ENCODE peak calls at places on chromosomes 7 and 10, in five cellular contexts. N is suprapubic skin, F is adrenal gland, T is A549, B is GM12892. S is an unnamed sample.

GRCh38 chr10:36188461-36188860 is 546.4 kb upstream of the FZD8 start:
- DNase-seq in N (no peak), F (no peak), T (no peak), B (no peak), S (no peak)

GRCh38 chr10:106424076-106424475 is 740.4 kb downstream of the SORCS1 start:
- DNase-seq in N (no peak), F (no peak), T (no peak), B (no peak), S (no peak)

GRCh38 chr10:87991946-87992345 is 128.5 kb downstream of the PTEN start:
- DNase-seq in N (no peak), F (no peak), T (no peak), B (no peak), S (no peak)

GRCh38 chr7:45680776-45681175 is 106.6 kb downstream of the ADCY1 start:
- DNase-seq in N (no peak), F (no peak), T (no peak), B (no peak), S (no peak)

GRCh38 chr10:50322075-50322474 is 70.8 kb upstream of the ASAH2 start:
- DNase-seq in N (no peak), F (no peak), T (no peak), B (no peak), S (peak; percentile 69)

GRCh38 chr7:7562736-7563135 is 3.9 kb upstream of the MIOS start:
- DNase-seq in N (no peak), F (no peak), T (no peak), B (no peak), S (no peak)

GRCh38 chr10:129339841-129340240 is 127.2 kb upstream of the MGMT start:
- DNase-seq in N (no peak), F (no peak), T (no peak), B (no peak), S (no peak)

GRCh38 chr7:15199482-15199881 is 296.9 kb upstream of the DGKB start:
- DNase-seq in N (no peak), F (no peak), T (no peak), B (no peak), S (no peak)

GRCh38 chr7:16592395-16592794 is 53.2 kb downstream of the ANKMY2 start:
- DNase-seq in N (no peak), F (no peak), T (no peak), B (no peak), S (no peak)

GRCh38 chr10:1090696-1091095 is 34.5 kb downstream of the WDR37 start:
- DNase-seq in N (no peak), F (no peak), T (no peak), B (no peak), S (no peak)

GRCh38 chr7:136953386-136953785 is 84.9 kb downstream of the CHRM2 start:
- DNase-seq in N (no peak), F (no peak), T (no peak), B (no peak), S (no peak)
- TF ChIP-seq POLR2A in N (no peak), F (no peak), T (no peak), B (no peak), S (no peak)

DNA sequence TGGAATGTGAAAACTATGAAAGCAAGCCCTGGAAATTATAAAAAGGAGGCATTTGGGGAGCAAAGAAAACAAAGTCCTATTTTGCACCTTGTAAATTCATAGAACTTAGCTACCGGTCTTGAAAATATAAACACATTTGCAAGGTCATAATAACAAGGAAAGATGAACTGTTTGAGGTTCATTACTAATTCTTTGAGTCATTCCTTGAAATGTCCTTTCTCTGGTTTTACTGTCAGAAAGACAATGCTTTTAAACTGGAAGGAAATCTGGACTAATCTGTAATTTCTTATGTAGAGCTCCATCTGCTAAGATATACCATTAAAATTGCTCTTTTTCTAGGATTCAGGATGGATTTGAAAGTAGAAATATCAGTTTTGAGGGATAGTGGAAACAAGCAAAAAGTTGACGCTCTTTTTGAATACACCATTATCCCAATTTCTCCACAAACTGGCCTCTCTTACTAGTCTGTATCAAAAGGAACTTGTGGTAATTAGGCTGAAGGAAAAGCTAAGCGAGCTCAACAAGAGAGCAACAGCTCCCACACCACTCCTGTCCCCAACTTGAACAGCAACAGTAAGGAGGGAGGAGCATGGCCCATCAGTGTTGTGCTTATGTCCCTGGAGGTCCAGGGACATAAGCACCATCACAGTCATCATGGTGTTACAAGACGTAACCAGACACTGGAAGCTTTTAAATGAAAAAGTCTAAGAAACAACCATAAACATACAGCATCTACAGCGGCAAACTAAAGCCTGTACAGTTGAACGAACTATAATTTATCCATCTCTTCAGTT is 1.2 kb downstream of the ERLIN1 start:
- DNase-seq in N (no peak), F (no peak), T (peak; percentile 25), B (no peak), S (peak; percentile 78)
- TF ChIP-seq POLR2A in N (no peak), F (no peak), T (no peak), B (no peak), S (no peak)

GRCh38 chr7:38858281-38858884 is 50.6 kb downstream of the VPS41 start:
- DNase-seq in N (no peak), F (no peak), T (no peak), B (no peak), S (no peak)

GRCh38 chr7:38862666-38863065 is 46.3 kb downstream of the VPS41 start:
- DNase-seq in N (no peak), F (no peak), T (no peak), B (no peak), S (no peak)

GRCh38 chr7:38863609-38864291 is 45.2 kb downstream of the VPS41 start:
- DNase-seq in N (no peak), F (no peak), T (no peak), B (no peak), S (no peak)
- TF ChIP-seq POLR2A in N (no peak), F (no peak), T (no peak), B (no peak), S (no peak)

GRCh38 chr10:60570272-60570865 is 180.7 kb upstream of the ANK3 start:
- DNase-seq in N (no peak), F (no peak), T (no peak), B (no peak), S (no peak)

GRCh38 chr10:60564475-60564874 is 174.8 kb upstream of the ANK3 start:
- DNase-seq in N (no peak), F (no peak), T (no peak), B (no peak), S (no peak)

GRCh38 chr10:60566027-60566575 is 176.4 kb upstream of the ANK3 start:
- DNase-seq in N (no peak), F (no peak), T (no peak), B (no peak), S (no peak)

GRCh38 chr10:60569681-60570080 is 180.0 kb upstream of the ANK3 start:
- DNase-seq in N (no peak), F (no peak), T (no peak), B (no peak), S (no peak)

GRCh38 chr10:60565492-60565891 is 175.8 kb upstream of the ANK3 start:
- DNase-seq in N (no peak), F (no peak), T (no peak), B (no peak), S (no peak)
- TF ChIP-seq POLR2A in N (no peak), F (no peak), T (no peak), B (no peak), S (no peak)

GRCh38 chr7:68547181-68547580 is 1051.1 kb upstream of the AUTS2 start:
- DNase-seq in N (no peak), F (no peak), T (no peak), B (no peak), S (no peak)

GRCh38 chr7:68544851-68545250 is 1053.4 kb upstream of the AUTS2 start:
- DNase-seq in N (no peak), F (no peak), T (no peak), B (no peak), S (no peak)

GRCh38 chr7:68550027-68550426 is 1048.2 kb upstream of the AUTS2 start:
- DNase-seq in N (no peak), F (no peak), T (no peak), B (no peak), S (no peak)

GRCh38 chr7:68550635-68551034 is 1047.6 kb upstream of the AUTS2 start:
- DNase-seq in N (no peak), F (no peak), T (no peak), B (no peak), S (no peak)

DNA sequence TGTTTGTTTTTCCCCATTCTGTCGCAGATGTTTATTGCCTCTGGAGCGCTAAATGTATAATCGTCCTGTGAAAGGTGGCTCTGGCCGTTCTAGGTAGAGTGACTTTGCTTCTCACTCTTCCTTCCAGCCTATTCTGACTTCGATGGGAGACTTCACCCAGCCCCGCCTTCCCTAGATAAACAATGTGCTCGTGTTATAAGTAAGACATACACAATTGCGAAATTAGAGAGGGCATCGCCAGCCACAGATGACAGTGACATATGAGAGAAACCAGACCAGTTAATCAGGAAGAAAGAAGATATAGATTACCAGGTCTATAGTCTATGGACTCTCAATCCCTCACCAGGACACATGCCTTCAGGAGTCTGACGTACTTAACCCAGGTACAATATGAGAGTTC is 1050.5 kb upstream of the AUTS2 start:
- DNase-seq in N (no peak), F (no peak), T (peak; percentile 11), B (no peak), S (no peak)
- TF ChIP-seq POLR2A in N (no peak), F (no peak), T (no peak), B (no peak), S (no peak)

DNA sequence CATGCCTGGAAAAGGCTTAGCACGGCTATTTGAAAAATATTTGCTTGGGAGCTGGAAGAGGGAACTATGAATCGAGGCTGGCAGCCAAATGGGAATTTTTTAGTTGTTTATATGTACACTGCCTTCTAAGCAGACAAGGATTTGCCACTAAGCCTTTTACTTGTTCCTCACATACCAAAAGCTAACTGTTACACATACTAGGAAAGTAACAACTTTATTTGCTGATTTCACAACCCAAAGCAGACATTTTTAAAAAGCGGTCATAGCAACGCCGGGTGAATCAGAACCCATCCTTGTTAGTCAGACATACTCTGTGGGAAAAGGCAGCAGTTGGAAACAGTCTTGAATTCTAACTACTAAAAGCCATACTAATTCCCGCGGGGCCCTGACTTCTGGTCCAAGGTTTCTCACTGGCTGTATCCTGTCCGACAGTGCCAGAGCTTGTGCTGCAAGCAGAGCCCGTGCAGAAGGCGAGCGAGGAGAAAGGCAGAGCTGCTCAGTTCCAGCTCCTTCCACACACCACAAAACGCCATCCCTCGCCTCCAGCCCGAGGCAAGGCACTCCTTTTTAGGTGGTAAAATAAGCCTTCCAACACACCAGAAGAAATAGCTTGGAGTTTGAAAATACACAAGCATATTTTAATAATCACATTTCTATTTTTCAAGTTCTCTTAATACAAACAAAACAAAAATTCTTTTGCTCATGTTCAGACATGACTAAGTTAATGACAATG is 89.2 kb downstream of the RNF216 start:
- DNase-seq in N (peak; percentile 93), F (peak; percentile 76), T (peak; percentile 79), B (no peak), S (no peak)
- TF ChIP-seq POLR2A in N (no peak), F (no peak), T (no peak), B (no peak), S (no peak)

GRCh38 chr7:100428967-100429636 is 529 bp upstream of the MEPCE start:
- DNase-seq in N (peak; percentile 100), F (peak; percentile 100), T (peak; percentile 93), B (peak; percentile 89), S (peak; percentile 100)
- TF ChIP-seq POLR2A in N (peak; percentile 37), F (peak; percentile 85), T (peak; percentile 93), B (peak; percentile 70), S (peak; percentile 89)